ENCODE peak calls at places on chromosomes 3 and 15, in six cellular contexts. X, R, U, Z, I and E are unnamed samples.

GRCh38 chr15:73941044-73941443 is 14.8 kb downstream of the LOXL1 start:
- DNase-seq in X (peak), R (peak), U (no peak), Z (no peak), I (no peak), E (no peak)

GRCh38 chr15:78737187-78737820 is 74.0 kb downstream of the ADAMTS7 start:
- DNase-seq in X (no peak), R (no peak), U (no peak), Z (peak), I (no peak), E (no peak)

GRCh38 chr15:40108061-40108854 is 421 bp downstream of the BMF start:
- DNase-seq in X (peak), R (peak), U (no peak), Z (no peak), I (no peak), E (no peak)

GRCh38 chr3:192642651-192643050 is 84.7 kb downstream of the FGF12 start:
- DNase-seq in X (no peak), R (no peak), U (no peak), Z (no peak), I (peak), E (no peak)

GRCh38 chr3:53680026-53680425 is 166.2 kb downstream of the CHDH start:
- DNase-seq in X (no peak), R (peak), U (no peak), Z (no peak), I (no peak), E (no peak)

GRCh38 chr3:4512895-4513616 is 19.9 kb downstream of the ITPR1 start:
- DNase-seq in X (no peak), R (no peak), U (no peak), Z (no peak), I (no peak), E (no peak)

GRCh38 chr3:195154793-195155535 is 116.0 kb downstream of the XXYLT1 start:
- DNase-seq in X (peak), R (peak), U (no peak), Z (no peak), I (peak), E (peak)

GRCh38 chr3:179430277-179430870 is 20.9 kb downstream of the GNB4 start:
- DNase-seq in X (peak), R (no peak), U (no peak), Z (no peak), I (no peak), E (no peak)

GRCh38 chr15:93130111-93130510 is 41.1 kb upstream of the RGMA start:
- DNase-seq in X (no peak), R (no peak), U (no peak), Z (no peak), I (no peak), E (no peak)

GRCh38 chr3:43077261-43077660 is 28.6 kb downstream of the POMGNT2 start:
- DNase-seq in X (no peak), R (no peak), U (no peak), Z (peak), I (no peak), E (no peak)

GRCh38 chr3:177525987-177526712 is 328.9 kb upstream of the TBL1XR1 start:
- DNase-seq in X (no peak), R (peak), U (no peak), Z (no peak), I (no peak), E (no peak)

GRCh38 chr3:161925749-161926360 is 429.2 kb downstream of the OTOL1 start:
- DNase-seq in X (no peak), R (no peak), U (no peak), Z (no peak), I (no peak), E (peak)

GRCh38 chr3:171347017-171347979 is 112.9 kb downstream of the TNIK start:
- DNase-seq in X (no peak), R (peak), U (no peak), Z (no peak), I (no peak), E (peak)

GRCh38 chr3:105532251-105532650 is 165.5 kb downstream of the ALCAM start:
- DNase-seq in X (no peak), R (no peak), U (no peak), Z (no peak), I (no peak), E (no peak)

GRCh38 chr15:47473857-47474256 is 243.4 kb upstream of the SEMA6D start:
- DNase-seq in X (no peak), R (peak), U (no peak), Z (no peak), I (peak), E (no peak)

GRCh38 chr15:31484369-31484951 is 157.8 kb downstream of the KLF13 start:
- DNase-seq in X (no peak), R (no peak), U (no peak), Z (no peak), I (no peak), E (no peak)

GRCh38 chr15:27696530-27696929 is 402.6 kb downstream of the OCA2 start:
- DNase-seq in X (no peak), R (no peak), U (no peak), Z (no peak), I (no peak), E (no peak)

GRCh38 chr15:41666353-41666920 is 6.2 kb downstream of the MGA start:
- DNase-seq in X (peak), R (peak), U (no peak), Z (no peak), I (no peak), E (no peak)

GRCh38 chr3:104245241-104245640 is 1121.5 kb upstream of the ALCAM start:
- DNase-seq in X (no peak), R (no peak), U (no peak), Z (no peak), I (no peak), E (no peak)

GRCh38 chr15:76286231-76286879 is 24.9 kb downstream of the ETFA start:
- DNase-seq in X (no peak), R (no peak), U (no peak), Z (no peak), I (no peak), E (no peak)

GRCh38 chr3:163482695-163483094 is 1595.6 kb downstream of the SI start:
- DNase-seq in X (no peak), R (no peak), U (no peak), Z (no peak), I (no peak), E (no peak)

GRCh38 chr3:41419809-41420208 is 220.5 kb downstream of the CTNNB1 start:
- DNase-seq in X (no peak), R (no peak), U (no peak), Z (no peak), I (no peak), E (peak)

GRCh38 chr3:11944052-11944673 is 60.0 kb upstream of the SYN2 start:
- DNase-seq in X (peak), R (peak), U (peak), Z (peak), I (peak), E (peak)

GRCh38 chr3:40615110-40615915 is 90.6 kb downstream of the ZNF621 start:
- DNase-seq in X (no peak), R (no peak), U (peak), Z (no peak), I (peak), E (no peak)

GRCh38 chr3:36362973-36363372 is 17.3 kb upstream of the STAC start:
- DNase-seq in X (peak), R (peak), U (no peak), Z (no peak), I (no peak), E (no peak)

GRCh38 chr15:71962537-71962936 is 152.2 kb downstream of the NR2E3 start:
- DNase-seq in X (no peak), R (no peak), U (no peak), Z (no peak), I (no peak), E (no peak)

GRCh38 chr15:62649793-62650420 is 392.6 kb upstream of the TPM1 start:
- DNase-seq in X (no peak), R (peak), U (no peak), Z (no peak), I (no peak), E (no peak)

GRCh38 chr3:51581529-51581928 is 43.0 kb downstream of the RAD54L2 start:
- DNase-seq in X (peak), R (no peak), U (no peak), Z (no peak), I (peak), E (no peak)

GRCh38 chr3:141632779-141633374 is 105.2 kb upstream of the RNF7 start:
- DNase-seq in X (no peak), R (no peak), U (no peak), Z (no peak), I (no peak), E (no peak)

GRCh38 chr3:148203263-148204010 is 494.3 kb upstream of the AGTR1 start:
- DNase-seq in X (no peak), R (no peak), U (no peak), Z (no peak), I (no peak), E (no peak)

GRCh38 chr15:101170568-101171350 is 81.1 kb downstream of the CHSY1 start:
- DNase-seq in X (peak), R (peak), U (no peak), Z (no peak), I (no peak), E (no peak)

GRCh38 chr3:188947983-188948657 is 223.7 kb upstream of the TPRG1 start:
- DNase-seq in X (peak), R (peak), U (peak), Z (no peak), I (peak), E (no peak)

GRCh38 chr15:52392008-52392687 is 96.5 kb upstream of the MYO5C start:
- DNase-seq in X (peak), R (no peak), U (peak), Z (no peak), I (no peak), E (no peak)

GRCh38 chr15:89333011-89333860 is 1.4 kb downstream of the POLG start:
- DNase-seq in X (no peak), R (no peak), U (peak), Z (no peak), I (no peak), E (no peak)

GRCh38 chr3:52053307-52054304 is 2.8 kb downstream of the DUSP7 start:
- DNase-seq in X (peak), R (no peak), U (no peak), Z (peak), I (no peak), E (peak)

GRCh38 chr3:34212671-34213070 is 414.2 kb downstream of the PDCD6IP start:
- DNase-seq in X (no peak), R (peak), U (no peak), Z (no peak), I (no peak), E (no peak)

GRCh38 chr15:94229591-94230365 is 1.6 kb upstream of the MCTP2 start:
- DNase-seq in X (peak), R (no peak), U (no peak), Z (peak), I (no peak), E (peak)

GRCh38 chr3:60107275-60107674 is 1057.5 kb upstream of the CFAP20DC start:
- DNase-seq in X (no peak), R (no peak), U (no peak), Z (no peak), I (no peak), E (no peak)